ENCODE peak calls at places on chromosomes 13 and 19, in ten cellular contexts. S is GM23338, K is H9, A is trophoblast cell, O is upper lobe of right lung, T is uterus, J is heart right ventricle, F is right atrium auricular region, N is aorta, G is neuronal stem cell. I is an unnamed sample. For H3K4me1, the result is how much of the 10 kb centered on the place peaks cover.

GRCh38 chr19:14502334-14503092 is 6.6 kb upstream of the GIPC1 start:
- DNase-seq in S (no peak), K (no peak), A (peak), O (no peak), T (no peak), J (no peak), F (no peak), N (no peak), G (no peak), I (no peak)

GRCh38 chr19:28794301-28794700 is 418.6 kb downstream of the UQCRFS1 start:
- DNase-seq in S (no peak), K (no peak), A (no peak), O (no peak), T (no peak), J (no peak), F (no peak), N (no peak), G (no peak), I (no peak)

GRCh38 chr19:45901432-45901903 is 945 bp downstream of the MYPOP start:
- DNase-seq in S (peak), K (peak), A (peak), O (peak), T (peak), J (no peak), F (peak), N (peak), G (no peak), I (no peak)

GRCh38 chr13:99386911-99387788 is 80.0 kb upstream of the GPR183 start:
- DNase-seq in S (peak), K (peak), A (peak), O (peak), T (no peak), J (no peak), F (peak), N (no peak), G (peak), I (peak)

GRCh38 chr19:42253245-42254082 is 1.5 kb downstream of the ERF start:
- DNase-seq in S (peak), K (peak), A (peak), O (peak), T (peak), J (peak), F (no peak), N (peak), G (peak), I (peak)

GRCh38 chr13:38656699-38657098 is 30.2 kb upstream of the FREM2 start:
- DNase-seq in S (no peak), K (no peak), A (no peak), O (no peak), T (no peak), J (no peak), F (no peak), N (no peak), G (no peak), I (no peak)

GRCh38 chr13:51326782-51327181 is 12.7 kb upstream of the SERPINE3 start:
- DNase-seq in S (no peak), K (no peak), A (peak), O (no peak), T (no peak), J (no peak), F (no peak), N (no peak), G (no peak), I (no peak)

GRCh38 chr19:31135841-31136240 is 213.4 kb downstream of the TSHZ3 start:
- DNase-seq in S (no peak), K (no peak), A (no peak), O (no peak), T (no peak), J (no peak), F (no peak), N (no peak), G (no peak), I (no peak)

GRCh38 chr19:10290876-10291553 is 1.3 kb downstream of the ICAM5 start:
- DNase-seq in S (peak), K (peak), A (peak), O (peak), T (no peak), J (no peak), F (no peak), N (no peak), G (no peak), I (peak)

GRCh38 chr19:19120308-19121156 is 17.7 kb downstream of the TMEM161A start:
- DNase-seq in S (peak), K (peak), A (peak), O (no peak), T (peak), J (no peak), F (no peak), N (no peak), G (peak), I (peak)

GRCh38 chr19:33251076-33251475 is 25.4 kb upstream of the SLC7A10 start:
- DNase-seq in S (no peak), K (no peak), A (peak), O (no peak), T (no peak), J (no peak), F (no peak), N (no peak), G (no peak), I (no peak)

GRCh38 chr19:50556236-50557008 is 11.8 kb downstream of the LRRC4B start:
- DNase-seq in S (peak), K (peak), A (peak), O (peak), T (peak), J (peak), F (peak), N (peak), G (peak), I (peak)

GRCh38 chr13:40916207-40916998 is 102.7 kb downstream of the ELF1 start:
- DNase-seq in S (no peak), K (no peak), A (peak), O (no peak), T (no peak), J (no peak), F (no peak), N (no peak), G (no peak), I (no peak)

GRCh38 chr19:11506101-11506555 is 489 bp upstream of the ZNF653 start:
- DNase-seq in S (no peak), K (no peak), A (peak), O (no peak), T (no peak), J (no peak), F (no peak), N (no peak), G (peak), I (no peak)

GRCh38 chr19:4012975-4013634 is 5.6 kb downstream of the PIAS4 start:
- DNase-seq in S (no peak), K (no peak), A (no peak), O (peak), T (no peak), J (no peak), F (no peak), N (no peak), G (no peak), I (no peak)

GRCh38 chr13:57630661-57631606 is 610 bp upstream of the PCDH17 start:
- DNase-seq in S (peak), K (peak), A (no peak), O (peak), T (no peak), J (peak), F (no peak), N (peak), G (no peak), I (no peak)

GRCh38 chr13:103876571-103876970 is 810.4 kb upstream of the SLC10A2 start:
- DNase-seq in S (no peak), K (no peak), A (peak), O (no peak), T (no peak), J (no peak), F (no peak), N (no peak), G (no peak), I (no peak)

GRCh38 chr13:109677206-109677605 is 109.2 kb downstream of the IRS2 start:
- DNase-seq in S (no peak), K (no peak), A (no peak), O (no peak), T (no peak), J (no peak), F (no peak), N (no peak), G (no peak), I (no peak)

GRCh38 chr19:7722231-7722651 is 9.7 kb downstream of the CLEC4G start:
- DNase-seq in S (no peak), K (no peak), A (no peak), O (no peak), T (no peak), J (no peak), F (no peak), N (no peak), G (no peak), I (no peak)

GRCh38 chr19:31149306-31149975 is 199.8 kb downstream of the TSHZ3 start:
- DNase-seq in S (no peak), K (no peak), A (no peak), O (no peak), T (no peak), J (no peak), F (no peak), N (no peak), G (no peak), I (no peak)

GRCh38 chr19:6127716-6128335 is 7.6 kb upstream of the ACSBG2 start:
- DNase-seq in S (no peak), K (no peak), A (no peak), O (no peak), T (no peak), J (no peak), F (no peak), N (no peak), G (no peak), I (no peak)

GRCh38 chr19:519449-519865 is 12.1 kb upstream of the CDC34 start:
- DNase-seq in S (no peak), K (no peak), A (no peak), O (no peak), T (no peak), J (no peak), F (no peak), N (no peak), G (no peak), I (peak)

GRCh38 chr19:6590458-6591319 is at the start of gene CD70:
- DNase-seq in S (peak), K (peak), A (no peak), O (no peak), T (no peak), J (no peak), F (no peak), N (no peak), G (peak), I (no peak)

GRCh38 chr13:39779337-39780270 is 124.1 kb downstream of the COG6 start:
- DNase-seq in S (no peak), K (no peak), A (peak), O (no peak), T (no peak), J (no peak), F (no peak), N (no peak), G (no peak), I (no peak)

GRCh38 chr19:16319466-16319865 is 5.2 kb upstream of the KLF2 start:
- DNase-seq in S (no peak), K (no peak), A (no peak), O (no peak), T (no peak), J (no peak), F (no peak), N (no peak), G (no peak), I (no peak)

GRCh38 chr13:98428256-98428966 is 148.5 kb downstream of the STK24 start:
- DNase-seq in S (no peak), K (no peak), A (no peak), O (no peak), T (no peak), J (no peak), F (no peak), N (no peak), G (no peak), I (no peak)

GRCh38 chr13:73608731-73609485 is 525.3 kb downstream of the KLF12 start:
- DNase-seq in S (no peak), K (no peak), A (no peak), O (no peak), T (no peak), J (no peak), F (no peak), N (no peak), G (no peak), I (no peak)

GRCh38 chr13:47330031-47330430 is 433.2 kb upstream of the HTR2A start:
- DNase-seq in S (no peak), K (no peak), A (peak), O (no peak), T (no peak), J (no peak), F (no peak), N (no peak), G (no peak), I (no peak)

GRCh38 chr19:58439576-58440554 is at the start of gene ZNF132:
- DNase-seq in S (peak), K (peak), A (peak), O (peak), T (peak), J (peak), F (peak), N (peak), G (peak), I (peak)

GRCh38 chr19:35557539-35558399 is 5.7 kb downstream of the ATP4A start:
- DNase-seq in S (peak), K (peak), A (peak), O (peak), T (peak), J (peak), F (no peak), N (peak), G (peak), I (peak)

GRCh38 chr13:28022848-28023518 is 34.5 kb upstream of the URAD start:
- DNase-seq in S (peak), K (peak), A (no peak), O (no peak), T (no peak), J (no peak), F (no peak), N (no peak), G (peak), I (no peak)

GRCh38 chr19:11268783-11269267 is 6.5 kb upstream of the DOCK6 start:
- DNase-seq in S (no peak), K (no peak), A (no peak), O (no peak), T (peak), J (peak), F (peak), N (no peak), G (no peak), I (peak)

GRCh38 chr13:67833564-67833963 is 603.4 kb upstream of the PCDH9 start:
- DNase-seq in S (no peak), K (no peak), A (no peak), O (no peak), T (no peak), J (no peak), F (no peak), N (no peak), G (no peak), I (no peak)

GRCh38 chr13:45196622-45197021 is 4.2 kb downstream of the KCTD4 start:
- DNase-seq in S (no peak), K (no peak), A (no peak), O (no peak), T (no peak), J (no peak), F (no peak), N (no peak), G (no peak), I (no peak)

GRCh38 chr19:4581381-4582111 is 22.1 kb upstream of the SEMA6B start:
- DNase-seq in S (peak), K (peak), A (no peak), O (no peak), T (no peak), J (no peak), F (no peak), N (no peak), G (peak), I (no peak)

GRCh38 chr13:27796544-27797227 is 4.4 kb downstream of the GSX1 start:
- DNase-seq in S (peak), K (no peak), A (no peak), O (no peak), T (no peak), J (no peak), F (no peak), N (no peak), G (no peak), I (no peak)

GRCh38 chr19:48714759-48715261 is 4.7 kb downstream of the MAMSTR start:
- DNase-seq in S (no peak), K (no peak), A (no peak), O (no peak), T (no peak), J (no peak), F (no peak), N (no peak), G (no peak), I (no peak)

GRCh38 chr13:82432949-82433348 is 1449.3 kb downstream of the SLITRK1 start:
- DNase-seq in S (no peak), K (no peak), A (no peak), O (no peak), T (no peak), J (no peak), F (no peak), N (no peak), G (no peak), I (no peak)

GRCh38 chr13:113879017-113879416 is 15.1 kb upstream of the GAS6 start:
- DNase-seq in S (no peak), K (no peak), A (no peak), O (no peak), T (no peak), J (no peak), F (peak), N (no peak), G (no peak), I (no peak)
- H3K4me1 ChIP-seq in S (under half), K (under half), A (under half), O (under half), T (under half), J (half or more), F (half or more), N (under half), G (under half), I (under half)

DNA sequence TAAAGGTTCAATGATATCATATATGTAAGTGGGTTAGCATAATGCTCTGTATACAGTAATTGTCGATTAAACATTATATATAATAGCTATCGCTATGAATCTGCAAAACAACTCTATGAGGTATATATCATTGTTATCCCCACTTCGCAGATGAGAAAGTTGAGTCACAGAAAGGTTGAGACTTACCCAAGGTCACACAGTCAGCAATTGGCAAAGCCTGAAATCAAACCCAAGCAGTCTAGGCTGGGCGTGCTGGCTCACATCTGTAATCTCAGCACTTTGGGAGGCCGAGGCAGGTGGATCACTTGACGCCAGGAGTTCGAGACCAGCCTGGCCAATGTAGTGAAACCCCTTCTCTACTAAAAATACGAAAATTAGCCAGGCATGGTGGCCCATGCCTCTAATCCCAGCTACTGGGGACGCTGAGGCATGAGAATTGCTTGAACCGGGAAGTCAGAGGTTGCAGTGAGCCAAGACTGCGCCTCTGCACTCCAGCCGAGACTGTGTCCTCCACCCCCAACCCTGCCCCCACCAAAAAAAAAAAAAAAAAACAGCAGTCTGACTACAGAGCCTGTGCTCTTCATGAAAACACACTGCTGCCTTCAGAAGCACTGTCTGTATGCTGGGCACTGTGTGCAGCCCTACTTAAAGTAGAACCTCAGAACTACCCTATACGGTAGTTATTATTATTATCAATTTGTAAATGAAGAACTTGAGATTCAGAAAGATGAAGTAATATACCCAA is 1.3 kb downstream of the HSPBP1 start:
- DNase-seq in S (no peak), K (no peak), A (no peak), O (no peak), T (no peak), J (no peak), F (no peak), N (no peak), G (no peak), I (no peak)
- H3K4me1 ChIP-seq in S (under half), K (under half), A (under half), O (under half), T (under half), J (under half), F (under half), N (under half), G (under half), I (under half)

GRCh38 chr13:93233997-93234416 is 7.4 kb downstream of the GPC6 start:
- DNase-seq in S (peak), K (peak), A (no peak), O (no peak), T (no peak), J (no peak), F (no peak), N (no peak), G (no peak), I (no peak)

GRCh38 chr13:93235258-93236015 is 8.8 kb downstream of the GPC6 start:
- DNase-seq in S (no peak), K (no peak), A (no peak), O (no peak), T (no peak), J (no peak), F (no peak), N (no peak), G (no peak), I (no peak)

GRCh38 chr13:93230466-93230865 is 3.9 kb downstream of the GPC6 start:
- DNase-seq in S (no peak), K (no peak), A (no peak), O (no peak), T (no peak), J (no peak), F (no peak), N (no peak), G (no peak), I (no peak)

GRCh38 chr13:93234459-93234858 is 7.9 kb downstream of the GPC6 start:
- DNase-seq in S (no peak), K (no peak), A (no peak), O (no peak), T (no peak), J (no peak), F (no peak), N (no peak), G (no peak), I (no peak)

DNA sequence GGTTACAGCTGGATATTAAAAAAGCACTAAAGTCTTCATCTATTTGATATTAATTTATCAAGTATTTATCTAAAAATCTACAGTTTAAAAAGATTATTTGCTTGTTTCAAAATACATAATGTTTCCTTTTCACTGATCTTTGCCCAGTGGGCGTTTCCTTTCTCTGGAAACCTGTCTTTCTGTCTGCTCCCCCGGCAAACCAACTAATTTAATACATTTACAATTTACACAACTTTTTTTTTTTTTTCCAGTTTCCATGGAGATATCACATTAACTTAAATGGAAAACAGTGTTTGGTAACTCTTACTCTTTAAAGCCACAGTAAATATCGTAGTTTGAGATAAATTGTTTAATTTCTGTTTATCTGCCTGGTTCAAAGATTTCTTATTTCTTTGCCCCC is 5.3 kb downstream of the GPC6 start:
- DNase-seq in S (no peak), K (no peak), A (no peak), O (no peak), T (no peak), J (no peak), F (no peak), N (no peak), G (no peak), I (no peak)
- H3K4me1 ChIP-seq in S (half or more), K (under half), A (under half), O (under half), T (under half), J (under half), F (under half), N (under half), G (under half), I (under half)

DNA sequence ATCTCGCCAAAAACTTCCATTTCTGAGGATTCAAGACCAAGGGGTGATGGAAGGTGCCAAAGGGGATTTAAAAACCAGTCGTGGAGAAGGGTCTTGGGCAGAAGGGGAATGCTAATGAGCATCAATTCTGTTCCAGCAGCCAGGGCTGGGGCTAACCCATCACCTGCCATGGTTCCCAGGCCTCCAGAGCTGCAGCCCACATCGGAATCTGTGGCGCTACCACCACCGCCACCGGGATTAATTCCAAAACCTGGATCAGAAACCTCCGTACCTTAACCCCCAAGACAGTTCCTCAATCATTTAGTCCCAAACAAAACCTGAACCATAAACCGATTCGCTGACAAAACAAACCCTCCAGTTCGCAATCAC is 591 bp downstream of the ZNF615 start:
- DNase-seq in S (peak), K (peak), A (peak), O (no peak), T (no peak), J (no peak), F (no peak), N (no peak), G (peak), I (no peak)
- H3K4me1 ChIP-seq in S (under half), K (under half), A (under half), O (under half), T (under half), J (under half), F (under half), N (under half), G (under half), I (under half)